ENCODE peak calls at places on chromosomes 4 and X, in six cellular contexts. X is progenitor cell of endocrine pancreas; Z is CD8-positive, alpha-beta memory T cell; Q is A172; F is substantia nigra; L is AG08395. M is an unnamed sample.

GRCh38 chrX:51891821-51892551 is 1.4 kb upstream of the MAGED1 start:
- DNase-seq in X (no peak), Z (no peak), Q (no peak), F (peak; percentile 9), L (peak; percentile 46), M (no peak)

GRCh38 chr4:186781032-186781917 is 57.6 kb upstream of the FAT1 start:
- DNase-seq in X (no peak), Z (no peak), Q (peak; percentile 59), F (no peak), L (no peak), M (no peak)

GRCh38 chr4:76279462-76279861 is 27.1 kb upstream of the STBD1 start:
- DNase-seq in X (no peak), Z (no peak), Q (no peak), F (no peak), L (no peak), M (no peak)

GRCh38 chr4:166585491-166585890 is 648.8 kb downstream of the SPOCK3 start:
- DNase-seq in X (no peak), Z (no peak), Q (no peak), F (no peak), L (no peak), M (no peak)

GRCh38 chr4:78200949-78201348 is 143.8 kb downstream of the FRAS1 start:
- DNase-seq in X (no peak), Z (no peak), Q (no peak), F (no peak), L (no peak), M (no peak)

GRCh38 chrX:153887385-153887784 is 1.4 kb upstream of the L1CAM start:
- DNase-seq in X (no peak), Z (no peak), Q (no peak), F (no peak), L (no peak), M (no peak)

GRCh38 chr4:2962099-2962455 is 1.1 kb downstream of the NOP14 start:
- DNase-seq in X (no peak), Z (no peak), Q (no peak), F (no peak), L (no peak), M (no peak)

GRCh38 chr4:128159967-128160366 is 98.9 kb downstream of the LARP1B start:
- DNase-seq in X (no peak), Z (no peak), Q (no peak), F (no peak), L (no peak), M (no peak)

GRCh38 chr4:1008840-1009646 is 2.4 kb upstream of the FGFRL1 start:
- DNase-seq in X (no peak), Z (peak; percentile 10), Q (no peak), F (no peak), L (no peak), M (peak; percentile 27)

GRCh38 chr4:169912996-169913395 is 113.2 kb downstream of the MFAP3L start:
- DNase-seq in X (no peak), Z (no peak), Q (no peak), F (no peak), L (no peak), M (no peak)

GRCh38 chrX:136794080-136794479 is 13.3 kb upstream of the ARHGEF6 start:
- DNase-seq in X (no peak), Z (no peak), Q (no peak), F (no peak), L (no peak), M (no peak)

GRCh38 chr4:97457253-97457652 is 686.0 kb downstream of the STPG2 start:
- DNase-seq in X (no peak), Z (no peak), Q (no peak), F (no peak), L (no peak), M (no peak)

GRCh38 chrX:8879750-8880149 is 78.6 kb upstream of the FAM9A start:
- DNase-seq in X (no peak), Z (peak; percentile 1), Q (peak; percentile 19), F (no peak), L (no peak), M (peak; percentile 6)

GRCh38 chr4:17616283-17616682 is 1.8 kb downstream of the MED28 start:
- DNase-seq in X (no peak), Z (no peak), Q (no peak), F (no peak), L (no peak), M (no peak)

GRCh38 chr4:1801286-1801958 is 8.3 kb downstream of the FGFR3 start:
- DNase-seq in X (no peak), Z (no peak), Q (no peak), F (no peak), L (no peak), M (no peak)

GRCh38 chr4:86366920-86367319 is 7.1 kb upstream of the MAPK10 start:
- DNase-seq in X (no peak), Z (no peak), Q (no peak), F (no peak), L (no peak), M (no peak)

GRCh38 chr4:7370038-7370437 is 64.7 kb downstream of the PSAPL1 start:
- DNase-seq in X (no peak), Z (no peak), Q (no peak), F (no peak), L (no peak), M (no peak)

GRCh38 chr4:84995386-84995785 is 28.9 kb upstream of the WDFY3 start:
- DNase-seq in X (no peak), Z (no peak), Q (peak; percentile 86), F (no peak), L (peak; percentile 11), M (no peak)

GRCh38 chrX:20974326-20974725 is 399.9 kb upstream of the CNKSR2 start:
- DNase-seq in X (no peak), Z (no peak), Q (peak; percentile 56), F (no peak), L (no peak), M (no peak)

GRCh38 chr4:9997881-9998280 is 23.4 kb downstream of the SLC2A9 start:
- DNase-seq in X (no peak), Z (no peak), Q (no peak), F (no peak), L (peak; percentile 31), M (no peak)

GRCh38 chr4:112593438-112594133 is 43.1 kb downstream of the ZGRF1 start:
- DNase-seq in X (no peak), Z (no peak), Q (no peak), F (no peak), L (no peak), M (no peak)

GRCh38 chr4:94202769-94203168 is 4.9 kb upstream of the SMARCAD1 start:
- DNase-seq in X (no peak), Z (no peak), Q (no peak), F (no peak), L (no peak), M (no peak)

GRCh38 chr4:10164877-10165283 is 48.3 kb upstream of the WDR1 start:
- DNase-seq in X (no peak), Z (no peak), Q (peak; percentile 26), F (no peak), L (peak; percentile 76), M (no peak)

GRCh38 chr4:72319596-72319995 is 249.4 kb downstream of the ADAMTS3 start:
- DNase-seq in X (no peak), Z (no peak), Q (peak; percentile 46), F (no peak), L (peak; percentile 66), M (no peak)

GRCh38 chrX:87961471-87961870 is 443.9 kb downstream of the KLHL4 start:
- DNase-seq in X (no peak), Z (no peak), Q (no peak), F (no peak), L (no peak), M (no peak)

GRCh38 chrX:68018248-68019203 is 414.8 kb downstream of the OPHN1 start:
- DNase-seq in X (no peak), Z (no peak), Q (no peak), F (no peak), L (peak; percentile 25), M (no peak)

GRCh38 chr4:145920205-145920604 is 18.4 kb downstream of the ZNF827 start:
- DNase-seq in X (no peak), Z (no peak), Q (peak; percentile 88), F (no peak), L (peak; percentile 96), M (no peak)

GRCh38 chr4:41614519-41614918 is 76.6 kb downstream of the LIMCH1 start:
- DNase-seq in X (no peak), Z (no peak), Q (no peak), F (no peak), L (no peak), M (no peak)

GRCh38 chrX:15471016-15471415 is 22.1 kb downstream of the PIR start:
- DNase-seq in X (peak; percentile 54), Z (peak; percentile 7), Q (peak; percentile 63), F (peak; percentile 9), L (peak; percentile 60), M (no peak)

GRCh38 chrX:44101300-44101699 is 128.1 kb upstream of the NDP start:
- DNase-seq in X (no peak), Z (no peak), Q (no peak), F (no peak), L (no peak), M (no peak)

GRCh38 chrX:3501833-3502535 is 155.5 kb upstream of the MXRA5 start:
- DNase-seq in X (no peak), Z (no peak), Q (peak; percentile 50), F (no peak), L (peak; percentile 13), M (no peak)

M was measured in T-helper 17 cell.